ENCODE peak calls at places on chromosomes 11 and 22, in five cellular contexts. O, V, C, R and D are unnamed samples.

GRCh38 chr11:128610765-128611617 is 23.6 kb upstream of the ETS1 start:
- DNase-seq in O (peak; percentile 63), V (no peak), C (peak; percentile 75), R (no peak), D (peak; percentile 77)

GRCh38 chr22:24089951-24090350 is 78.8 kb downstream of the CABIN1 start:
- DNase-seq in O (no peak), V (no peak), C (no peak), R (no peak), D (no peak)

GRCh38 chr22:33515733-33516297 is 404.5 kb downstream of the LARGE1 start:
- DNase-seq in O (no peak), V (no peak), C (no peak), R (no peak), D (no peak)

GRCh38 chr22:35995772-35996171 is 32.9 kb downstream of the RBFOX2 start:
- DNase-seq in O (no peak), V (peak; percentile 98), C (no peak), R (peak; percentile 63), D (no peak)

GRCh38 chr11:59247535-59248227 is 35.0 kb upstream of the MPEG1 start:
- DNase-seq in O (no peak), V (peak; percentile 90), C (peak; percentile 36), R (peak; percentile 65), D (no peak)

GRCh38 chr11:15675683-15676082 is 561.0 kb downstream of the INSC start:
- DNase-seq in O (no peak), V (no peak), C (no peak), R (no peak), D (no peak)

GRCh38 chr11:78256962-78257361 is 68.2 kb downstream of the USP35 start:
- DNase-seq in O (no peak), V (peak; percentile 89), C (no peak), R (no peak), D (no peak)

GRCh38 chr11:75969626-75970308 is 154.8 kb downstream of the UVRAG start:
- DNase-seq in O (no peak), V (peak; percentile 50), C (no peak), R (no peak), D (no peak)

GRCh38 chr11:134273317-134273712 is 2.9 kb upstream of the GLB1L3 start:
- DNase-seq in O (no peak), V (no peak), C (no peak), R (no peak), D (no peak)

GRCh38 chr22:17706451-17706900 is 67.8 kb downstream of the BID start:
- DNase-seq in O (peak; percentile 34), V (peak; percentile 94), C (peak; percentile 6), R (peak; percentile 91), D (no peak)